ENCODE peak calls at places on chromosomes 3 and 15, in nine cellular contexts. Q is HEK293T; K is stimulated activated CD8-positive, alpha-beta memory T cell treated with anti-CD3 and anti-CD28 coated beads, Interleukin-12 subunit alpha, Interleukin-12 subunit beta, amount 100 ng/mL, for 4 hours; Y is body of pancreas; D is ureter; O is K562; V is GM19239; W is activated T-cell treated with anti-CD3 and anti-CD28 coated beads for 1 hour; J is cardiac fibroblast. C is an unnamed sample.
A peak's percentile ranks its signal among the peaks of the same experiment; 100 is the strongest.

GRCh38 chr3:71489315-71489761 is 94.2 kb downstream of the FOXP1 start:
- DNase-seq in D (no peak), W (no peak), K (no peak), Y (no peak), O (no peak), Q (no peak), V (no peak), J (no peak), C (peak; percentile 21)

GRCh38 chr3:154324919-154325318 is 632 bp upstream of the DHX36 start:
- DNase-seq in O (no peak), J (no peak), Q (no peak), D (no peak), Y (no peak), W (no peak), V (no peak), K (no peak), C (no peak)

GRCh38 chr3:153379516-153379915 is 217.5 kb downstream of the RAP2B start:
- DNase-seq in Y (no peak), J (peak; percentile 41), W (no peak), O (no peak), K (no peak), Q (no peak), V (no peak), D (no peak), C (no peak)

GRCh38 chr3:61199843-61200242 is 51.4 kb downstream of the FHIT start:
- DNase-seq in D (no peak), V (no peak), Q (no peak), W (no peak), K (no peak), O (no peak), J (no peak), Y (no peak), C (no peak)

GRCh38 chr15:77901921-77902750 is 175.4 kb downstream of the TBC1D2B start:
- DNase-seq in D (no peak), Y (no peak), Q (peak; percentile 32), J (no peak), W (no peak), O (peak; percentile 22), V (no peak), K (no peak), C (no peak)

GRCh38 chr3:23874359-23875120 is 42.2 kb downstream of the NKIRAS1 start:
- DNase-seq in K (no peak), Q (no peak), V (no peak), O (no peak), J (peak; percentile 61), D (no peak), Y (no peak), W (no peak), C (no peak)

GRCh38 chr3:188164248-188164687 is 10.3 kb downstream of the LPP start:
- DNase-seq in V (no peak), O (no peak), D (peak; percentile 59), Q (no peak), W (no peak), J (no peak), Y (peak; percentile 41), K (no peak), C (no peak)

GRCh38 chr3:46701211-46701939 is at the start of gene TMIE:
- DNase-seq in O (no peak), Y (no peak), K (no peak), J (no peak), V (no peak), Q (no peak), D (no peak), W (no peak), C (no peak)

GRCh38 chr3:84958495-84959469 is at the start of gene CADM2:
- DNase-seq in V (peak; percentile 69), J (peak; percentile 67), K (peak; percentile 19), Q (peak; percentile 89), D (peak; percentile 91), O (peak; percentile 92), Y (peak; percentile 95), W (peak; percentile 35), C (peak; percentile 50)

GRCh38 chr3:174955513-174956001 is 96.4 kb downstream of the NAALADL2 start:
- DNase-seq in Y (no peak), O (no peak), J (peak; percentile 60), Q (no peak), V (no peak), K (no peak), D (no peak), W (no peak), C (no peak)

GRCh38 chr3:177340243-177340830 is 143.1 kb upstream of the TBL1XR1 start:
- DNase-seq in D (no peak), W (no peak), Y (no peak), K (no peak), Q (no peak), J (peak; percentile 41), O (no peak), V (no peak), C (no peak)

GRCh38 chr15:90956551-90957104 is 1.9 kb downstream of the RCCD1 start:
- DNase-seq in D (peak; percentile 76), O (no peak), Y (peak; percentile 84), J (peak; percentile 72), Q (no peak), K (peak; percentile 43), W (peak; percentile 54), V (peak; percentile 92), C (peak; percentile 70)

GRCh38 chr15:61050844-61051569 is 178.1 kb downstream of the RORA start:
- DNase-seq in D (no peak), W (no peak), J (peak; percentile 41), K (no peak), Y (no peak), V (no peak), O (no peak), Q (no peak), C (no peak)

GRCh38 chr3:31968927-31969418 is 12.1 kb downstream of the OSBPL10 start:
- DNase-seq in Y (no peak), Q (peak; percentile 28), O (no peak), W (no peak), D (no peak), V (no peak), J (peak; percentile 97), K (no peak), C (no peak)

GRCh38 chr3:71371282-71371681 is 212.2 kb downstream of the FOXP1 start:
- DNase-seq in Y (no peak), J (no peak), W (no peak), V (no peak), K (no peak), O (no peak), D (no peak), Q (no peak), C (no peak)

GRCh38 chr3:119420196-119420595 is 43.2 kb downstream of the TMEM39A start:
- DNase-seq in W (no peak), Q (peak; percentile 37), K (no peak), V (no peak), D (no peak), Y (no peak), O (no peak), J (no peak), C (no peak)

GRCh38 chr15:66894986-66895780 is 170.2 kb upstream of the SMAD3 start:
- DNase-seq in K (no peak), Q (no peak), J (peak; percentile 39), O (no peak), Y (no peak), V (no peak), D (peak; percentile 36), W (no peak), C (no peak)

GRCh38 chr15:101126618-101127502 is 125.0 kb downstream of the CHSY1 start:
- DNase-seq in K (no peak), Y (no peak), D (no peak), Q (no peak), O (no peak), V (no peak), W (no peak), J (peak; percentile 89), C (no peak)

GRCh38 chr3:169658311-169658931 is 5.1 kb downstream of the MECOM start:
- DNase-seq in D (no peak), O (no peak), J (peak; percentile 22), V (no peak), K (no peak), W (no peak), Q (no peak), Y (peak; percentile 72), C (no peak)

GRCh38 chr3:123602325-123602724 is 17.5 kb upstream of the HACD2 start:
- DNase-seq in W (no peak), V (no peak), O (no peak), D (peak; percentile 40), K (no peak), Q (no peak), J (peak; percentile 90), Y (peak; percentile 31), C (no peak)

GRCh38 chr3:160027541-160028195 is 39.0 kb downstream of the IL12A start:
- DNase-seq in D (no peak), O (no peak), Y (no peak), J (peak; percentile 72), Q (no peak), K (no peak), V (no peak), W (no peak), C (no peak)

GRCh38 chr3:65597952-65598413 is 440.7 kb downstream of the MAGI1 start:
- DNase-seq in K (no peak), Y (no peak), W (no peak), D (no peak), V (no peak), J (no peak), Q (no peak), O (peak; percentile 36), C (no peak)

GRCh38 chr3:4520013-4520881 is 27.1 kb downstream of the ITPR1 start:
- DNase-seq in D (no peak), Y (peak; percentile 16), J (no peak), V (no peak), O (no peak), W (no peak), K (no peak), Q (no peak), C (no peak)

GRCh38 chr15:77851696-77852095 is 219.0 kb upstream of the LINGO1 start:
- DNase-seq in Q (no peak), O (no peak), D (no peak), J (no peak), V (no peak), W (no peak), K (no peak), Y (peak; percentile 13), C (no peak)

GRCh38 chr3:111352585-111352984 is 189.4 kb upstream of the CD96 start:
- DNase-seq in D (no peak), Y (no peak), K (no peak), Q (no peak), O (no peak), V (no peak), J (no peak), W (no peak), C (no peak)

GRCh38 chr3:157355276-157355675 is 81.4 kb upstream of the PTX3 start:
- DNase-seq in Y (no peak), K (no peak), Q (no peak), V (no peak), O (no peak), W (no peak), J (no peak), D (no peak), C (no peak)

GRCh38 chr3:135456182-135456790 is 509.2 kb upstream of the PPP2R3A start:
- DNase-seq in K (no peak), J (no peak), Q (peak; percentile 57), O (no peak), W (no peak), D (no peak), V (no peak), Y (no peak), C (no peak)

C was measured in CD4-positive, alpha-beta T cell.